ENCODE peak calls at places on chromosomes 6 and 20, in seven cellular contexts. One of them, this sample, is unnamed.

GRCh38 chr6:146985111-146985510 is 219.1 kb upstream of the STXBP5 start:
- DNase-seq in activated T-cell treated with anti-CD3 and anti-CD28 coated beads, Interleukin-2, amount 50 U/mL, for 4 hours: no peak
- DNase-seq in HFF-Myc: no peak
- DNase-seq in effector memory CD4-positive, alpha-beta T cell: no peak
- DNase-seq in nephron progenitor cell: peak; percentile 12
- DNase-seq in NCI-H69: peak; percentile 83
- DNase-seq in GM12864: no peak
- DNase-seq in this sample: peak; percentile 11

GRCh38 chr6:124777834-124778233 is 184.4 kb upstream of the RNF217 start:
- DNase-seq in NCI-H69: no peak
- DNase-seq in activated T-cell treated with anti-CD3 and anti-CD28 coated beads, Interleukin-2, amount 50 U/mL, for 4 hours: no peak
- DNase-seq in HFF-Myc: no peak
- DNase-seq in GM12864: no peak
- DNase-seq in effector memory CD4-positive, alpha-beta T cell: no peak
- DNase-seq in nephron progenitor cell: no peak
- DNase-seq in this sample: no peak

GRCh38 chr6:115717062-115717461 is 343.6 kb downstream of the FRK start:
- DNase-seq in HFF-Myc: no peak
- DNase-seq in nephron progenitor cell: no peak
- DNase-seq in effector memory CD4-positive, alpha-beta T cell: no peak
- DNase-seq in GM12864: peak; percentile 24
- DNase-seq in NCI-H69: no peak
- DNase-seq in activated T-cell treated with anti-CD3 and anti-CD28 coated beads, Interleukin-2, amount 50 U/mL, for 4 hours: no peak
- DNase-seq in this sample: no peak

GRCh38 chr6:33018904-33019303 is 9.5 kb upstream of the HLA-DOA start:
- DNase-seq in activated T-cell treated with anti-CD3 and anti-CD28 coated beads, Interleukin-2, amount 50 U/mL, for 4 hours: no peak
- DNase-seq in HFF-Myc: no peak
- DNase-seq in effector memory CD4-positive, alpha-beta T cell: no peak
- DNase-seq in GM12864: peak; percentile 62
- DNase-seq in NCI-H69: peak; percentile 15
- DNase-seq in nephron progenitor cell: no peak
- DNase-seq in this sample: peak; percentile 10

GRCh38 chr6:2891768-2892170 is 11.3 kb downstream of the SERPINB9 start:
- DNase-seq in nephron progenitor cell: no peak
- DNase-seq in effector memory CD4-positive, alpha-beta T cell: peak; percentile 83
- DNase-seq in GM12864: no peak
- DNase-seq in HFF-Myc: no peak
- DNase-seq in activated T-cell treated with anti-CD3 and anti-CD28 coated beads, Interleukin-2, amount 50 U/mL, for 4 hours: peak; percentile 54
- DNase-seq in NCI-H69: peak; percentile 85
- DNase-seq in this sample: no peak

GRCh38 chr6:138666636-138667035 is 106.9 kb upstream of the CCDC28A start:
- DNase-seq in HFF-Myc: no peak
- DNase-seq in GM12864: no peak
- DNase-seq in NCI-H69: no peak
- DNase-seq in effector memory CD4-positive, alpha-beta T cell: no peak
- DNase-seq in nephron progenitor cell: no peak
- DNase-seq in activated T-cell treated with anti-CD3 and anti-CD28 coated beads, Interleukin-2, amount 50 U/mL, for 4 hours: no peak
- DNase-seq in this sample: no peak

GRCh38 chr20:48686238-48687096 is 141.3 kb downstream of the PREX1 start:
- DNase-seq in NCI-H69: no peak
- DNase-seq in activated T-cell treated with anti-CD3 and anti-CD28 coated beads, Interleukin-2, amount 50 U/mL, for 4 hours: no peak
- DNase-seq in effector memory CD4-positive, alpha-beta T cell: no peak
- DNase-seq in GM12864: no peak
- DNase-seq in HFF-Myc: no peak
- DNase-seq in nephron progenitor cell: no peak
- DNase-seq in this sample: no peak

GRCh38 chr6:28585335-28585734 is 59.7 kb downstream of the GPX5 start:
- DNase-seq in activated T-cell treated with anti-CD3 and anti-CD28 coated beads, Interleukin-2, amount 50 U/mL, for 4 hours: no peak
- DNase-seq in effector memory CD4-positive, alpha-beta T cell: no peak
- DNase-seq in NCI-H69: no peak
- DNase-seq in HFF-Myc: no peak
- DNase-seq in GM12864: no peak
- DNase-seq in nephron progenitor cell: no peak
- DNase-seq in this sample: peak; percentile 83

GRCh38 chr6:93644611-93645010 is 225.3 kb upstream of the EPHA7 start:
- DNase-seq in activated T-cell treated with anti-CD3 and anti-CD28 coated beads, Interleukin-2, amount 50 U/mL, for 4 hours: no peak
- DNase-seq in GM12864: no peak
- DNase-seq in NCI-H69: peak; percentile 88
- DNase-seq in HFF-Myc: no peak
- DNase-seq in effector memory CD4-positive, alpha-beta T cell: no peak
- DNase-seq in nephron progenitor cell: no peak
- DNase-seq in this sample: no peak

GRCh38 chr6:44003345-44004061 is 123.7 kb downstream of the MRPL14 start:
- DNase-seq in GM12864: no peak
- DNase-seq in NCI-H69: peak; percentile 65
- DNase-seq in nephron progenitor cell: no peak
- DNase-seq in effector memory CD4-positive, alpha-beta T cell: no peak
- DNase-seq in activated T-cell treated with anti-CD3 and anti-CD28 coated beads, Interleukin-2, amount 50 U/mL, for 4 hours: no peak
- DNase-seq in HFF-Myc: no peak
- DNase-seq in this sample: no peak

GRCh38 chr20:51128198-51128597 is 105.3 kb upstream of the KCNG1 start:
- DNase-seq in NCI-H69: no peak
- DNase-seq in effector memory CD4-positive, alpha-beta T cell: no peak
- DNase-seq in HFF-Myc: peak; percentile 11
- DNase-seq in nephron progenitor cell: no peak
- DNase-seq in activated T-cell treated with anti-CD3 and anti-CD28 coated beads, Interleukin-2, amount 50 U/mL, for 4 hours: no peak
- DNase-seq in GM12864: peak; percentile 3
- DNase-seq in this sample: peak; percentile 91

GRCh38 chr6:11013671-11014070 is 30.4 kb downstream of the ELOVL2 start:
- DNase-seq in nephron progenitor cell: no peak
- DNase-seq in NCI-H69: no peak
- DNase-seq in effector memory CD4-positive, alpha-beta T cell: no peak
- DNase-seq in activated T-cell treated with anti-CD3 and anti-CD28 coated beads, Interleukin-2, amount 50 U/mL, for 4 hours: no peak
- DNase-seq in GM12864: no peak
- DNase-seq in HFF-Myc: no peak
- DNase-seq in this sample: no peak

GRCh38 chr20:57964011-57964862 is 254.4 kb upstream of the PMEPA1 start:
- DNase-seq in nephron progenitor cell: no peak
- DNase-seq in GM12864: no peak
- DNase-seq in NCI-H69: peak; percentile 40
- DNase-seq in activated T-cell treated with anti-CD3 and anti-CD28 coated beads, Interleukin-2, amount 50 U/mL, for 4 hours: no peak
- DNase-seq in HFF-Myc: no peak
- DNase-seq in effector memory CD4-positive, alpha-beta T cell: no peak
- DNase-seq in this sample: no peak

GRCh38 chr6:219641-220198 is 72.6 kb upstream of the DUSP22 start:
- DNase-seq in NCI-H69: no peak
- DNase-seq in GM12864: no peak
- DNase-seq in nephron progenitor cell: peak; percentile 58
- DNase-seq in activated T-cell treated with anti-CD3 and anti-CD28 coated beads, Interleukin-2, amount 50 U/mL, for 4 hours: no peak
- DNase-seq in effector memory CD4-positive, alpha-beta T cell: no peak
- DNase-seq in HFF-Myc: no peak
- DNase-seq in this sample: peak; percentile 79

GRCh38 chr6:84019171-84019570 is 14.4 kb upstream of the MRAP2 start:
- DNase-seq in nephron progenitor cell: no peak
- DNase-seq in effector memory CD4-positive, alpha-beta T cell: no peak
- DNase-seq in GM12864: no peak
- DNase-seq in NCI-H69: peak; percentile 87
- DNase-seq in HFF-Myc: no peak
- DNase-seq in activated T-cell treated with anti-CD3 and anti-CD28 coated beads, Interleukin-2, amount 50 U/mL, for 4 hours: no peak
- DNase-seq in this sample: no peak

GRCh38 chr6:94683409-94683808 is 893.9 kb upstream of the MANEA start:
- DNase-seq in HFF-Myc: no peak
- DNase-seq in activated T-cell treated with anti-CD3 and anti-CD28 coated beads, Interleukin-2, amount 50 U/mL, for 4 hours: no peak
- DNase-seq in nephron progenitor cell: no peak
- DNase-seq in GM12864: no peak
- DNase-seq in NCI-H69: no peak
- DNase-seq in effector memory CD4-positive, alpha-beta T cell: no peak
- DNase-seq in this sample: peak; percentile 90

GRCh38 chr6:30837870-30838269 is 46.4 kb upstream of the DDR1 start:
- DNase-seq in activated T-cell treated with anti-CD3 and anti-CD28 coated beads, Interleukin-2, amount 50 U/mL, for 4 hours: no peak
- DNase-seq in effector memory CD4-positive, alpha-beta T cell: no peak
- DNase-seq in nephron progenitor cell: no peak
- DNase-seq in HFF-Myc: no peak
- DNase-seq in NCI-H69: peak; percentile 75
- DNase-seq in GM12864: no peak
- DNase-seq in this sample: no peak

GRCh38 chr6:89242574-89243330 is 25.6 kb upstream of the GABRR1 start:
- DNase-seq in NCI-H69: peak; percentile 69
- DNase-seq in activated T-cell treated with anti-CD3 and anti-CD28 coated beads, Interleukin-2, amount 50 U/mL, for 4 hours: no peak
- DNase-seq in nephron progenitor cell: no peak
- DNase-seq in HFF-Myc: peak; percentile 32
- DNase-seq in GM12864: no peak
- DNase-seq in effector memory CD4-positive, alpha-beta T cell: no peak
- DNase-seq in this sample: peak; percentile 63